ENCODE peak calls at places on chromosomes 12 and 14, in seven cellular contexts. Z, H, D, C, P, Q and B are unnamed samples.

GRCh38 chr12:7142809-7143465 is 12.8 kb downstream of the CLSTN3 start:
- DNase-seq in Z (no peak), H (no peak), D (no peak), C (no peak), P (no peak), Q (no peak), B (no peak)

GRCh38 chr14:73850940-73851339 is 691 bp upstream of the PTGR2 start:
- DNase-seq in Z (peak; percentile 21), H (no peak), D (no peak), C (peak; percentile 27), P (no peak), Q (no peak), B (no peak)

GRCh38 chr12:104295954-104296353 is 7.6 kb upstream of the EID3 start:
- DNase-seq in Z (no peak), H (no peak), D (no peak), C (peak; percentile 77), P (no peak), Q (no peak), B (no peak)

GRCh38 chr12:132560831-132561783 is 49.3 kb downstream of the LRCOL1 start:
- DNase-seq in Z (peak; percentile 55), H (peak; percentile 92), D (no peak), C (peak; percentile 82), P (peak; percentile 78), Q (peak; percentile 86), B (peak; percentile 64)

GRCh38 chr14:80567905-80568512 is 356.7 kb upstream of the DIO2 start:
- DNase-seq in Z (peak; percentile 7), H (no peak), D (no peak), C (no peak), P (no peak), Q (no peak), B (no peak)

GRCh38 chr12:92340441-92341332 is 195.0 kb upstream of the BTG1 start:
- DNase-seq in Z (peak; percentile 21), H (no peak), D (no peak), C (no peak), P (no peak), Q (no peak), B (peak; percentile 32)

GRCh38 chr14:79605863-79606262 is 605.4 kb downstream of the DIO2 start:
- DNase-seq in Z (no peak), H (no peak), D (no peak), C (no peak), P (no peak), Q (no peak), B (no peak)

GRCh38 chr12:129693731-129694130 is 210.1 kb downstream of the TMEM132D start:
- DNase-seq in Z (no peak), H (no peak), D (no peak), C (no peak), P (no peak), Q (no peak), B (no peak)

GRCh38 chr14:93537962-93538361 is 107.2 kb downstream of the UNC79 start:
- DNase-seq in Z (no peak), H (no peak), D (no peak), C (no peak), P (no peak), Q (no peak), B (no peak)

GRCh38 chr14:64979336-64980074 is 7.2 kb upstream of the FNTB start:
- DNase-seq in Z (no peak), H (no peak), D (no peak), C (peak; percentile 45), P (no peak), Q (no peak), B (no peak)

GRCh38 chr12:92955997-92956663 is 27.0 kb upstream of the EEA1 start:
- DNase-seq in Z (peak; percentile 88), H (no peak), D (no peak), C (no peak), P (no peak), Q (no peak), B (no peak)

DNA sequence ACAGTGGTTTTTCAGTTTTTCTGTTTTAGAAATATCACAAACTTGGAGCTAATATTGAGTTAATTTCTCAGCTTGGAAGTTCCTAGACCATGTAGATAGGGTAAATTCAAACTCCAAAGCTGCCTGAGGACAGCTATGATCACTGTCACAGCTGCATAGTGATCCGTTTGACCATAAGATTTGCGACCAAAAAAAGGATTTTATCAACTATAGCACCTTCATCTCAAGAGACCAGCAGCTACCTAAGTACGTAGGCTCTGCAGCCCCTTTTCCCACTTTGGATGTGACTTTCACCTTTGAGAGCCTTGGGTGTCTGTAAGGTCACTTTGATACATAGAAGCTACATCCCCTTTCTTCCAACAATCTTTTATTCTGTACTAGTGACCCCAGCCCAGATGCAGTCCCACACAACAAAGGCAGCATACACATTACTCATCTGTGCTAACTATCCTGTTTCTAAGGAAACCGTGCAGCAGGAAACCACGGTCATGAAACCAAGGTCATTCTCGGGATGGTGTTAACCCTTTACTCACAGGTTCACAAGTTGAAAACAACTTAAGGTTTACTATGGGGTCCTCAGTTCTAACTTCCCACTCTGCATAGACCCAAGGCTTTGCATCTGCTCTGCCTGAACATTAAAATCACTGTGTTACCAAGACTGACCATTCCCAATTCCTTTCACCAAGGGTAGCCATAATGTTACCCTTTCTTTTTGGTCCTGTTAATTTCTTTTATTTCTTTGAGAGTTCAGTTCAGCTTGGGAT is 75.4 kb downstream of the IFT81 start:
- DNase-seq in Z (peak; percentile 81), H (peak; percentile 49), D (no peak), C (peak; percentile 70), P (no peak), Q (no peak), B (no peak)
- H3K27ac ChIP-seq in Z (peak overlapping the region; percentile 15), H (peak overlapping the region; percentile 8), D (no peak overlapping the region), C (peak overlapping the region; percentile 68), P (no peak overlapping the region), Q (no peak overlapping the region), B (no peak overlapping the region)

GRCh38 chr12:62695696-62696095 is 229.1 kb downstream of the MON2 start:
- DNase-seq in Z (no peak), H (no peak), D (no peak), C (no peak), P (no peak), Q (no peak), B (no peak)
- H3K27ac ChIP-seq in Z (no peak overlapping the region), H (no peak overlapping the region), D (no peak overlapping the region), C (peak overlapping the region; percentile 69), P (no peak overlapping the region), Q (no peak overlapping the region), B (no peak overlapping the region)

GRCh38 chr12:2334291-2335088 is 281.7 kb downstream of the CACNA1C start:
- DNase-seq in Z (no peak), H (no peak), D (no peak), C (no peak), P (no peak), Q (no peak), B (no peak)

GRCh38 chr12:2335109-2335508 is 282.3 kb downstream of the CACNA1C start:
- DNase-seq in Z (no peak), H (no peak), D (no peak), C (no peak), P (no peak), Q (no peak), B (no peak)

GRCh38 chr12:2337031-2338010 is 284.5 kb downstream of the CACNA1C start:
- DNase-seq in Z (no peak), H (no peak), D (no peak), C (no peak), P (no peak), Q (no peak), B (no peak)

GRCh38 chr12:2335517-2335916 is 282.7 kb downstream of the CACNA1C start:
- DNase-seq in Z (no peak), H (no peak), D (no peak), C (no peak), P (no peak), Q (no peak), B (no peak)

GRCh38 chr12:2336409-2336829 is 283.6 kb downstream of the CACNA1C start:
- DNase-seq in Z (peak; percentile 86), H (no peak), D (peak; percentile 51), C (peak; percentile 37), P (no peak), Q (no peak), B (no peak)
- H3K27ac ChIP-seq in Z (peak overlapping the region; percentile 99), H (no peak overlapping the region), D (peak overlapping the region; percentile 95), C (peak overlapping the region; percentile 69), P (no peak overlapping the region), Q (no peak overlapping the region), B (no peak overlapping the region)

GRCh38 chr12:80353254-80353653 is 90.8 kb upstream of the PTPRQ start:
- DNase-seq in Z (peak; percentile 64), H (no peak), D (no peak), C (peak; percentile 5), P (no peak), Q (no peak), B (no peak)
- H3K27ac ChIP-seq in Z (no peak overlapping the region), H (no peak overlapping the region), D (no peak overlapping the region), C (no peak overlapping the region), P (no peak overlapping the region), Q (no peak overlapping the region), B (no peak overlapping the region)

GRCh38 chr14:72512925-72513324 is 381.0 kb downstream of the DPF3 start:
- DNase-seq in Z (no peak), H (no peak), D (no peak), C (no peak), P (no peak), Q (no peak), B (no peak)
- H3K27ac ChIP-seq in Z (no peak overlapping the region), H (no peak overlapping the region), D (no peak overlapping the region), C (no peak overlapping the region), P (no peak overlapping the region), Q (no peak overlapping the region), B (no peak overlapping the region)

GRCh38 chr12:80317899-80318298 is 126.1 kb upstream of the PTPRQ start:
- DNase-seq in Z (no peak), H (no peak), D (no peak), C (no peak), P (no peak), Q (no peak), B (no peak)

GRCh38 chr12:80325167-80325959 is 118.7 kb upstream of the PTPRQ start:
- DNase-seq in Z (peak; percentile 6), H (peak; percentile 40), D (no peak), C (no peak), P (no peak), Q (no peak), B (no peak)

GRCh38 chr12:80320121-80320678 is 123.8 kb upstream of the PTPRQ start:
- DNase-seq in Z (no peak), H (peak; percentile 59), D (no peak), C (no peak), P (no peak), Q (no peak), B (no peak)

GRCh38 chr12:80316141-80316700 is 127.8 kb upstream of the PTPRQ start:
- DNase-seq in Z (no peak), H (no peak), D (no peak), C (no peak), P (no peak), Q (no peak), B (no peak)

DNA sequence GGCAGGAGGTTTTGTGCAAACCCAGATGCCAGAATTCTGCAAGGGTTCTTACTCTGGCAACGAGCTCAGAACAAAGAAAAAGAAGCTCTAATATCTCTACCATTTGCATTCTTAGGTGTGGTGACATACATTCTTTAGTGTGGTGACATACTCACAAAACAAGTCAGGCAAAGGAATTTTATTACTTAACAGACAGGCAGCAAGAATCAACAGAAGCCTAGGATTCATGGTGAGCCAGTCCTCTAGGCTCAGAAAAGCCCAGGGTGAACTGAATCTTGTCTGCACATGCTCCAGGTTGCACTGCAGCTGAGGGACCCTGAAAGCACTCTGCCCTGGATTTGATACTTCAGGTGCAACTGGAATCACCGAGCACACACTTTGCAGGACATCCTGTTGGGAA is 122.4 kb upstream of the PTPRQ start:
- DNase-seq in Z (peak; percentile 2), H (no peak), D (no peak), C (peak; percentile 5), P (no peak), Q (no peak), B (no peak)
- H3K27ac ChIP-seq in Z (no peak overlapping the region), H (no peak overlapping the region), D (no peak overlapping the region), C (no peak overlapping the region), P (no peak overlapping the region), Q (no peak overlapping the region), B (no peak overlapping the region)